ENCODE peak calls at places on chromosomes 7 and 10, in seven cellular contexts. B, I, A, G, F, W and C are unnamed samples.

GRCh38 chr7:152865011-152865410 is 105.5 kb downstream of the ACTR3B start:
- DNase-seq in G (no peak), F (no peak), A (no peak), I (no peak), W (no peak), B (no peak), C (no peak)

GRCh38 chr10:101694674-101695403 is at the start of gene FBXW4:
- DNase-seq in B (peak; percentile 57), G (peak; percentile 58), I (peak; percentile 54), F (peak; percentile 32), A (no peak), W (peak; percentile 17), C (peak; percentile 41)

GRCh38 chr7:110534241-110534931 is 556.5 kb upstream of the LRRN3 start:
- DNase-seq in W (peak; percentile 95), B (no peak), A (peak; percentile 51), G (peak; percentile 9), F (no peak), I (peak; percentile 47), C (peak; percentile 31)

GRCh38 chr7:148856035-148856881 is 27.8 kb downstream of the EZH2 start:
- DNase-seq in I (no peak), G (no peak), F (peak; percentile 57), A (peak; percentile 29), W (peak; percentile 39), B (peak; percentile 45), C (peak; percentile 14)

GRCh38 chr7:18202315-18203045 is 174.8 kb upstream of the PRPS1L1 start:
- DNase-seq in A (no peak), W (no peak), B (no peak), G (no peak), F (no peak), I (no peak), C (no peak)

GRCh38 chr7:120832803-120833202 is 25.1 kb downstream of the TSPAN12 start:
- DNase-seq in I (no peak), W (no peak), A (no peak), B (no peak), G (no peak), F (no peak), C (no peak)

GRCh38 chr7:143979359-143979758 is 20.8 kb upstream of the OR6B1 start:
- DNase-seq in I (no peak), W (peak; percentile 62), F (peak; percentile 91), G (no peak), A (peak; percentile 47), B (no peak), C (no peak)

GRCh38 chr7:1925349-1925748 is 255.3 kb downstream of the ELFN1 start:
- DNase-seq in G (no peak), A (no peak), B (no peak), F (peak; percentile 6), I (no peak), W (no peak), C (no peak)

GRCh38 chr10:124962421-124962820 is 20.5 kb downstream of the ZRANB1 start:
- DNase-seq in B (no peak), I (no peak), G (no peak), W (no peak), A (peak; percentile 62), F (peak; percentile 6), C (no peak)

GRCh38 chr7:89029864-89030263 is 234.3 kb upstream of the TEX47 start:
- DNase-seq in W (peak; percentile 71), F (peak; percentile 45), B (no peak), A (peak; percentile 4), I (no peak), G (no peak), C (no peak)

GRCh38 chr10:2173328-2173727 is 436.0 kb upstream of the ADARB2 start:
- DNase-seq in G (no peak), I (no peak), A (no peak), W (peak; percentile 64), F (no peak), B (no peak), C (no peak)

GRCh38 chr7:139745330-139746143 is 32.3 kb downstream of the HIPK2 start:
- DNase-seq in I (no peak), A (peak; percentile 56), W (no peak), B (no peak), F (no peak), G (no peak), C (no peak)

GRCh38 chr10:102863660-102864059 is 5.6 kb upstream of the AS3MT start:
- DNase-seq in W (no peak), G (no peak), F (no peak), B (no peak), I (no peak), A (no peak), C (no peak)

GRCh38 chr7:13802651-13803050 is 186.8 kb downstream of the ETV1 start:
- DNase-seq in G (no peak), I (no peak), W (no peak), A (no peak), F (no peak), B (no peak), C (no peak)

GRCh38 chr10:97291357-97292096 is 910 bp downstream of the ARHGAP19 start:
- DNase-seq in G (peak; percentile 3), F (no peak), I (peak; percentile 16), A (no peak), B (no peak), W (no peak), C (no peak)

GRCh38 chr7:43906327-43907010 is at the start of gene URGCP:
- DNase-seq in F (peak; percentile 49), A (no peak), G (peak; percentile 56), B (peak; percentile 54), W (peak; percentile 3), I (peak; percentile 47), C (peak; percentile 24)

GRCh38 chr7:123170333-123171016 is 29.3 kb downstream of the SLC13A1 start:
- DNase-seq in I (no peak), F (no peak), W (no peak), G (no peak), B (no peak), A (no peak), C (no peak)

GRCh38 chr7:102268635-102269034 is 18.0 kb upstream of the SH2B2 start:
- DNase-seq in W (no peak), A (no peak), B (no peak), F (no peak), G (no peak), I (no peak), C (no peak)

GRCh38 chr7:73770002-73770859 is at the start of gene CLDN3:
- DNase-seq in F (peak; percentile 92), A (no peak), G (no peak), W (no peak), B (peak; percentile 97), I (no peak), C (peak; percentile 83)

DNA sequence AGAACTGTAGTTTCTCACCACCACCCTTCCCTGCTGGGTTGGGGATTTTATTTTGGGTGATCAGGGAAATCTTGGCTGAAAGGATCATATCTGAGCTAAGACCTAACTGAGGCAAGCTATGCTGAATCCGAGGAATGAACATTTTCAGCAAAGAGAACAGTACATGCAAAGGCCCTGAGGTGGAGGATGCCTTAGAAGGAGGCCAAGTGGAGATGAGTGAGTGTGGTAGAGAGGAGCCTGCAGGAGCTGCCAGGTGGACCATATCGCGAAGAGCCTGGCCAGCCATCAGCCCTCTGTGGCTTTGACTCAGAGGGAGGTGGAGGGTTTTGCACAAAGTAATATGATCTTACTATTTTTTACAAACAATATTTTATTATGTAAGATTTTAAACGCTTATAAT is 1.6 kb upstream of the RASGEF1A start:
- DNase-seq in F (no peak), G (no peak), I (no peak), A (no peak), W (no peak), B (no peak), C (no peak)
- H3K27me3 ChIP-seq in F (peaks cover 88% of the 10 kb centered on the region), G (peaks cover 32% of the 10 kb centered on the region), I (peaks cover 51% of the 10 kb centered on the region), A (peaks cover 39% of the 10 kb centered on the region), W (peaks cover 84% of the 10 kb centered on the region), B (no peaks in the 10 kb centered on the region), C (no peaks in the 10 kb centered on the region)

DNA sequence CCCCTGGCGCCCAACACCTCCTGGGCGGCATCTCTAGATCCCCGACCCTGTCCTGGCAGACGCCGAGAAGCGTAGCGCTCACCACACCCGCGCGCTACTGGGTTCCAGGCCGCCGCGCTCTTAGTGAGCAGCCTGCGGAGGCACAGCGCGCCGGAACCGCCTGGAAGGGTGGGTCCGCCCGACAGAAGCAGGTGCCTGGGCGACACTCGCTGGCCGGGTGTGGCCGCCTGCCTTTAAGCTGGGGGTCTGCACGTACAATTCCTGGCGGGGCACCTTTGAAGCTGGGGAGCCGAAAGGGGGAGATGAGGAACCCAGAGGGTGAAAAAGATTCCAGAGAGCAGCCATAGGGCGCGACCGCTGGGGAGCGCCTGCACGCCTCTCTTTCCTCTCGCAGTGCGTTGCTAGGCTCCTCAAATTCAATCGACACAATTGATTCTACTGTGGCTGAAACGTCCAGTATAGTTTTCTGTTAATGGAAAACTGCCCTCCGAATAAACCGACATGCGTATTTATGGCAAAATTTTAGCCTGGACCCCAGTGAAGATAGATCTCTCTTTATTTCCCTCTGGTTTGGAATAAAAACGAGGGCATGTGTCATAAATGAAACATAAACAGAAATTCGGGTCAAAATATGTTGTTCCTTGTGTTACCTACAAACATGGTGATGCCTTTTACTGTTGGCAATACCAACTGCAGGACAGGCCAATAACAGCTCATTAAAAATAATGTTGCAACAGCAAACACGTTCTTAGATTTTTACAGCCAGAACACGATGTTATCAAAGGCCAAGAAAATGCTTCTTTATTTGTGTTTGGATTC is 4.6 kb downstream of the HMX3 start:
- DNase-seq in B (no peak), F (no peak), A (no peak), W (no peak), G (no peak), I (no peak), C (no peak)
- H3K27me3 ChIP-seq in B (peaks cover 9% of the 10 kb centered on the region), F (peaks cover 66% of the 10 kb centered on the region), A (peaks cover 94% of the 10 kb centered on the region), W (peaks cover 100% of the 10 kb centered on the region), G (no peaks in the 10 kb centered on the region), I (peaks cover 31% of the 10 kb centered on the region), C (peaks cover 91% of the 10 kb centered on the region)

GRCh38 chr7:5428470-5429252 is 5.0 kb upstream of the TNRC18 start:
- DNase-seq in A (peak; percentile 85), B (peak; percentile 65), F (peak; percentile 65), I (no peak), W (peak; percentile 76), G (peak; percentile 85), C (no peak)

GRCh38 chr7:5430612-5430947 is 6.9 kb upstream of the TNRC18 start:
- DNase-seq in W (no peak), B (no peak), G (no peak), A (no peak), I (no peak), F (no peak), C (no peak)

GRCh38 chr7:5431485-5432118 is 8.0 kb upstream of the TNRC18 start:
- DNase-seq in A (no peak), F (no peak), W (no peak), B (no peak), G (no peak), I (no peak), C (no peak)

GRCh38 chr7:5429253-5429856 is 5.7 kb upstream of the TNRC18 start:
- DNase-seq in F (peak; percentile 40), B (peak; percentile 63), G (peak; percentile 48), W (peak; percentile 80), A (no peak), I (no peak), C (no peak)

GRCh38 chr7:5429857-5430611 is 6.4 kb upstream of the TNRC18 start:
- DNase-seq in G (peak; percentile 66), W (peak; percentile 83), F (peak; percentile 69), B (no peak), I (no peak), A (no peak), C (peak; percentile 87)
- H3K27me3 ChIP-seq in G (no peaks in the 10 kb centered on the region), W (no peaks in the 10 kb centered on the region), F (no peaks in the 10 kb centered on the region), B (no peaks in the 10 kb centered on the region), I (no peaks in the 10 kb centered on the region), A (no peaks in the 10 kb centered on the region), C (no peaks in the 10 kb centered on the region)

DNA sequence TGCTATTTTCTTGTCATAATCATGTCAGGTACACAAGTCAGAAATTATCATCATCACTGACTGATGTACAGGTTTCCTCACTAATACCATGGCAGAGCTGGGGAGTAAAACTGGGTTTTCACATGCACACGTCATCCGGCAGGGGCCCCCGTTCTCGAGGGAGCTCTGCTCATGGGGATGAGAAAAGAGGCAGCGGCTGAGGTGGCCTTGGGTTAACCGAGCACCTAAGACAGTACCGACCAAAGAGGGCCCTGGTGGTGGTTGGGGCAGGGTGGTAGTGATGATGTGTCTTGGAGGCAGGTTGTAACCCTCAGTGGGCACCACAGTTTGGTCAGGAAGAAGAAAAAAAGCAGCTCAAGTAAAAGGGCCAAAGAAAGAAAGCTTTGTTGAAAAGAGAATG is 12.1 kb upstream of the TRPV6 start:
- DNase-seq in G (no peak), A (no peak), W (no peak), B (no peak), F (no peak), I (no peak), C (no peak)
- H3K27me3 ChIP-seq in G (no peaks in the 10 kb centered on the region), A (peaks cover 5% of the 10 kb centered on the region), W (peaks cover 16% of the 10 kb centered on the region), B (no peaks in the 10 kb centered on the region), F (peaks cover 10% of the 10 kb centered on the region), I (peaks cover 8% of the 10 kb centered on the region), C (no peaks in the 10 kb centered on the region)